ENCODE peak calls at places on chromosomes 12 and 14, in nine cellular contexts. N, Z, Y, Q, T, S, U, F and O are unnamed samples.

GRCh38 chr14:63887899-63888298 is 35.1 kb downstream of the SYNE2 start:
- DNase-seq in N (no peak), Z (no peak), Y (no peak), Q (no peak), T (no peak), S (no peak), U (no peak), F (no peak), O (no peak)

GRCh38 chr12:77374687-77375086 is 309.3 kb upstream of the E2F7 start:
- DNase-seq in N (no peak), Z (no peak), Y (no peak), Q (no peak), T (no peak), S (no peak), U (no peak), F (no peak), O (no peak)

GRCh38 chr14:89504602-89505320 is 87.7 kb upstream of the FOXN3 start:
- DNase-seq in N (no peak), Z (no peak), Y (no peak), Q (no peak), T (peak; percentile 32), S (no peak), U (no peak), F (no peak), O (no peak)

GRCh38 chr12:107242189-107242588 is 148.8 kb upstream of the CRY1 start:
- DNase-seq in N (no peak), Z (no peak), Y (peak; percentile 31), Q (no peak), T (no peak), S (no peak), U (no peak), F (no peak), O (no peak)

GRCh38 chr12:56931474-56931978 is 2.7 kb downstream of the SDR9C7 start:
- DNase-seq in N (no peak), Z (no peak), Y (peak; percentile 50), Q (no peak), T (no peak), S (no peak), U (no peak), F (peak; percentile 69), O (peak; percentile 6)

GRCh38 chr12:18296201-18296908 is 35.0 kb downstream of the PIK3C2G start:
- DNase-seq in N (no peak), Z (no peak), Y (no peak), Q (no peak), T (no peak), S (no peak), U (no peak), F (no peak), O (no peak)

GRCh38 chr14:64812412-64812811 is 67.3 kb downstream of the SPTB start:
- DNase-seq in N (no peak), Z (peak; percentile 43), Y (peak; percentile 20), Q (peak; percentile 15), T (peak; percentile 58), S (no peak), U (peak; percentile 63), F (no peak), O (peak; percentile 48)

GRCh38 chr12:92431146-92431545 is 271.6 kb upstream of the PLEKHG7 start:
- DNase-seq in N (no peak), Z (no peak), Y (no peak), Q (peak; percentile 17), T (no peak), S (no peak), U (no peak), F (no peak), O (no peak)

GRCh38 chr12:92604786-92605185 is 98.0 kb upstream of the PLEKHG7 start:
- DNase-seq in N (no peak), Z (no peak), Y (no peak), Q (no peak), T (no peak), S (no peak), U (no peak), F (no peak), O (no peak)

GRCh38 chr12:79563021-79563739 is 127.6 kb downstream of the PAWR start:
- DNase-seq in N (no peak), Z (no peak), Y (no peak), Q (no peak), T (no peak), S (no peak), U (no peak), F (no peak), O (no peak)
- H3K9me3 ChIP-seq in N (no peaks in the 10 kb centered on the region), Z (peaks cover 10% of the 10 kb centered on the region), Y (no peaks in the 10 kb centered on the region), Q (no peaks in the 10 kb centered on the region), T (no peaks in the 10 kb centered on the region), S (no peaks in the 10 kb centered on the region), U (no peaks in the 10 kb centered on the region), F (no peaks in the 10 kb centered on the region), O (no peaks in the 10 kb centered on the region)

DNA sequence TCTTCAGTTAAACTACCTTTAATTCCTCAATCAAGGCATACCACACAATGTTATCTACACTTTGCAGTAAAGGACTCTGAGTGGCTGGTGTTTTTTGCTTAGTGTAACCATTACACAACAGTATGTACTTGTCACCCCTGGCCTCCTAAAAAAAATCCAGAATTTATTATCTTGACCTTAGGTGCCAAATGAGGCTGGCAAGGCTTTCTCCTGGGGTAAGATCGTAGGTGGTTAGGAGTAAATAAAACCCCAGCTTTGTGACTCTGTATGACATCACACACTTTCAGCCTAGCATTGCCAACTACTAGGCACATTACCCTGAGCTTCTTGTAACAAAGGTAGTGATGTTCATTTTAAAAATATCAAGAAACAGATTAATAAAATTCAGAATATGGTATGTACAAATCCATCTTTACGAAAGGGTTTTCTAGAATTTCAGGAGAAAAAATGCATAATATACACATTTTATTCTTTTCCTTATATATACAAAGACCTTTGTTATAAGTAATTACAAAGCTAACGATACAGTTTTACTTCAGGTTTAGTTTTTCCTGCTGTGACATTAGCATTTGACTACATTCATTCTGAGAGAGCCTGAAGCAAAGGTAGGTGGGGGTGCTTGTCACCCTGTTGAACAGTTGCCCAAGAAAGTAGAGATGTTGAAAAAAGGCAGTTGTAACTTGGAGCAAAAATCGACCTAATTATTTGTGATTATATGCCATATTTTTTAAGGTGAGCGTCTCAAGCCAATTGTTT is 13.5 kb downstream of the TCL1A start:
- DNase-seq in N (no peak), Z (no peak), Y (no peak), Q (no peak), T (no peak), S (no peak), U (no peak), F (no peak), O (no peak)
- H3K9me3 ChIP-seq in N (no peaks in the 10 kb centered on the region), Z (no peaks in the 10 kb centered on the region), Y (no peaks in the 10 kb centered on the region), Q (no peaks in the 10 kb centered on the region), T (no peaks in the 10 kb centered on the region), S (no peaks in the 10 kb centered on the region), U (no peaks in the 10 kb centered on the region), F (no peaks in the 10 kb centered on the region), O (no peaks in the 10 kb centered on the region)

GRCh38 chr12:132395192-132395907 is 66.0 kb upstream of the GALNT9 start:
- DNase-seq in N (peak; percentile 40), Z (no peak), Y (no peak), Q (no peak), T (no peak), S (no peak), U (no peak), F (no peak), O (no peak)
- H3K9me3 ChIP-seq in N (no peaks in the 10 kb centered on the region), Z (no peaks in the 10 kb centered on the region), Y (no peaks in the 10 kb centered on the region), Q (no peaks in the 10 kb centered on the region), T (no peaks in the 10 kb centered on the region), S (no peaks in the 10 kb centered on the region), U (no peaks in the 10 kb centered on the region), F (no peaks in the 10 kb centered on the region), O (no peaks in the 10 kb centered on the region)

GRCh38 chr14:72578514-72578913 is 315.4 kb downstream of the DPF3 start:
- DNase-seq in N (no peak), Z (no peak), Y (no peak), Q (no peak), T (no peak), S (no peak), U (no peak), F (no peak), O (no peak)
- H3K9me3 ChIP-seq in N (no peaks in the 10 kb centered on the region), Z (no peaks in the 10 kb centered on the region), Y (no peaks in the 10 kb centered on the region), Q (no peaks in the 10 kb centered on the region), T (no peaks in the 10 kb centered on the region), S (no peaks in the 10 kb centered on the region), U (no peaks in the 10 kb centered on the region), F (no peaks in the 10 kb centered on the region), O (no peaks in the 10 kb centered on the region)

DNA sequence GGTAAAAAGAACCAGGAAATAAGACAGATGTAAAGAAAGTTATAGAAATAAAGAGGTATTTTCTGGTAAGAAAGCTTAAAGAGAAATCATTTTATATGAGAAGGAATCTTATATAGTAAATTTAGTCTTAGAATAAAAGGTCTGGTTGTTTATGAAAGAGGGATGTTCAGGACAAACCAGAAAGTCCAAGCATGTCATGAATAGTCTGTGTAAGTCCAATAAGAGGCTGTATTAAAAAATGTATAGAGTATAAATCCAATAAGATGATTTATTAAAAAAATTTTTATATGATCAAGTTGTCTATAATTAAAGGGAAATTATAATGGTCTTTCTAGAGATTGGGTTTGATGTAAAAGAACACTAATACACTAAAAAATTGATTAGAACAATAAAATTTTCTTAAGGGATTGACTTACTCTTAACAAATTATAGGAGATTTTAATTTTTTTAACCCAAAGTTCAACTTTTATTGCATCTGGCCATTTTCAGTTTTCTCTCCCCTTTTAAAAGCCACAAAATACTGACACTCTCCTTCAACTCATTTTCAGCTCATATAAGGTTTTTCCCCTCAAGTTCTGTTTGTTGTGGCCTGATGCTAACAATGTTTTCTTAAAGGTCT is 35.1 kb downstream of the ST8SIA1 start:
- DNase-seq in N (no peak), Z (no peak), Y (no peak), Q (no peak), T (no peak), S (no peak), U (no peak), F (no peak), O (no peak)
- H3K9me3 ChIP-seq in N (peaks cover 3% of the 10 kb centered on the region), Z (peaks cover 7% of the 10 kb centered on the region), Y (no peaks in the 10 kb centered on the region), Q (no peaks in the 10 kb centered on the region), T (no peaks in the 10 kb centered on the region), S (peaks cover 3% of the 10 kb centered on the region), U (no peaks in the 10 kb centered on the region), F (no peaks in the 10 kb centered on the region), O (no peaks in the 10 kb centered on the region)

GRCh38 chr12:9810721-9811120 is 16.6 kb upstream of the KLRF1 start:
- DNase-seq in N (no peak), Z (no peak), Y (no peak), Q (no peak), T (no peak), S (no peak), U (no peak), F (no peak), O (no peak)

GRCh38 chr12:9811651-9812050 is 15.6 kb upstream of the KLRF1 start:
- DNase-seq in N (no peak), Z (no peak), Y (no peak), Q (no peak), T (no peak), S (no peak), U (no peak), F (no peak), O (no peak)

GRCh38 chr12:9806714-9807113 is 20.6 kb upstream of the KLRF1 start:
- DNase-seq in N (no peak), Z (no peak), Y (peak; percentile 27), Q (no peak), T (no peak), S (no peak), U (no peak), F (no peak), O (no peak)

GRCh38 chr12:9805883-9806282 is 21.4 kb upstream of the KLRF1 start:
- DNase-seq in N (no peak), Z (no peak), Y (no peak), Q (no peak), T (no peak), S (no peak), U (no peak), F (no peak), O (no peak)

DNA sequence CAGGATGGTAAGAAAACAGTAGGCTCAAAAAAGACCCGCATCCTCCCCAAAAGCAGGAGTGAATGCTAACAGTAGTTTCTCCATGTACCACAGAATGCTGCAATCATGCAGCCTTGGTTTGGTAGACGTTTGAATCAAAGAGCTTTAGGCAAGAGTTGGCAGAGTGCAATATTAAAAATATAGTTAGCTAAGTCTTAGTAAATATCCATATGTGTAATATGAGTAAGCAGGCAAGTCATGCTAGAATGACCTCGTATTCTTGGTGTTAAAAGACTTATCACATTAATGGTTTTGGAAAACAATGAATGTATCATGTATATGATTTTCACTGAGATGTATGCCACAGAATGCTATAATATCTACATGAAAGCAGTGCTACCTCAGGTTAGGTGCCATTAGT is 18.8 kb upstream of the KLRF1 start:
- DNase-seq in N (no peak), Z (no peak), Y (no peak), Q (no peak), T (no peak), S (no peak), U (no peak), F (no peak), O (no peak)
- H3K9me3 ChIP-seq in N (no peaks in the 10 kb centered on the region), Z (no peaks in the 10 kb centered on the region), Y (no peaks in the 10 kb centered on the region), Q (no peaks in the 10 kb centered on the region), T (no peaks in the 10 kb centered on the region), S (no peaks in the 10 kb centered on the region), U (no peaks in the 10 kb centered on the region), F (no peaks in the 10 kb centered on the region), O (no peaks in the 10 kb centered on the region)